ENCODE peak calls at places on chromosomes 4 and X, in nine cellular contexts. R is activated effector memory CD4-positive, alpha-beta T cell treated with Interleukin-2 at 50 U/mL for 16 hours; S is nucleus accumbens; N is cardiac fibroblast; O is esophagus squamous epithelium; Z is CD8-positive, alpha-beta memory T cell; K is EL; B is iPS-NIHi11; L is activated CD4-positive, alpha-beta T cell treated with anti-CD3 and anti-CD28 coated beads, Interleukin-2, amount 50 U/mL, for 1 hour. T is an unnamed sample.
A peak's percentile ranks its signal among the peaks of the same experiment; 100 is the strongest.

GRCh38 chrX:107823456-107823855 is 2.2 kb upstream of the MID2 start:
- DNase-seq in R (no peak), S (no peak), N (peak; percentile 87), O (no peak), Z (no peak), K (peak; percentile 70), B (no peak), L (no peak), T (no peak)

GRCh38 chr4:2793578-2793919 is 664 bp downstream of the SH3BP2 start:
- DNase-seq in R (no peak), S (no peak), N (peak; percentile 56), O (no peak), Z (no peak), K (peak; percentile 65), B (no peak), L (no peak), T (no peak)

GRCh38 chrX:137929951-137930350 is 364.0 kb downstream of the ZIC3 start:
- DNase-seq in R (no peak), S (no peak), N (no peak), O (no peak), Z (no peak), K (no peak), B (no peak), L (no peak), T (no peak)

GRCh38 chr4:11505225-11505971 is 76.7 kb upstream of the HS3ST1 start:
- DNase-seq in R (no peak), S (no peak), N (peak; percentile 70), O (no peak), Z (no peak), K (no peak), B (no peak), L (no peak), T (no peak)

GRCh38 chr4:180635276-180635675 is 1607.9 kb upstream of the TENM3 start:
- DNase-seq in R (no peak), S (no peak), N (no peak), O (no peak), Z (no peak), K (no peak), B (peak; percentile 7), L (no peak), T (no peak)

GRCh38 chrX:39399387-39399786 is 598.1 kb downstream of the MID1IP1 start:
- DNase-seq in R (no peak), S (no peak), N (no peak), O (no peak), Z (no peak), K (no peak), B (no peak), L (no peak), T (no peak)

GRCh38 chrX:63812826-63813225 is 27.8 kb upstream of the ARHGEF9 start:
- DNase-seq in R (no peak), S (no peak), N (no peak), O (no peak), Z (no peak), K (no peak), B (no peak), L (no peak), T (no peak)

GRCh38 chrX:24339911-24340310 is 20.5 kb upstream of the SUPT20HL1 start:
- DNase-seq in R (no peak), S (no peak), N (no peak), O (no peak), Z (no peak), K (peak; percentile 26), B (no peak), L (no peak), T (no peak)

GRCh38 chr4:19575959-19576358 is 675.7 kb upstream of the SLIT2 start:
- DNase-seq in R (no peak), S (no peak), N (peak; percentile 9), O (no peak), Z (no peak), K (no peak), B (no peak), L (no peak), T (no peak)

GRCh38 chr4:40750461-40751258 is 905 bp downstream of the NSUN7 start:
- DNase-seq in R (no peak), S (no peak), N (peak; percentile 3), O (no peak), Z (no peak), K (peak; percentile 27), B (peak; percentile 41), L (no peak), T (no peak)

GRCh38 chrX:40880712-40881111 is 145.4 kb upstream of the MED14 start:
- DNase-seq in R (no peak), S (no peak), N (no peak), O (no peak), Z (no peak), K (no peak), B (no peak), L (no peak), T (no peak)

GRCh38 chr4:163595590-163595989 is 101.1 kb downstream of the TMA16 start:
- DNase-seq in R (no peak), S (no peak), N (no peak), O (no peak), Z (no peak), K (no peak), B (no peak), L (no peak), T (no peak)

GRCh38 chr4:170672571-170672970 is 582.8 kb upstream of the AADAT start:
- DNase-seq in R (no peak), S (no peak), N (peak; percentile 52), O (no peak), Z (no peak), K (peak; percentile 49), B (no peak), L (no peak), T (no peak)

GRCh38 chrX:1045680-1046314 is 166.7 kb downstream of the CRLF2 start:
- DNase-seq in R (no peak), S (no peak), N (no peak), O (no peak), Z (no peak), K (no peak), B (no peak), L (no peak), T (no peak)

GRCh38 chr4:8144359-8144758 is 14.3 kb downstream of the ABLIM2 start:
- DNase-seq in R (no peak), S (peak; percentile 43), N (no peak), O (no peak), Z (no peak), K (no peak), B (peak; percentile 59), L (no peak), T (no peak)

GRCh38 chr4:110361921-110362320 is 114.0 kb upstream of the ENPEP start:
- DNase-seq in R (no peak), S (no peak), N (peak; percentile 32), O (no peak), Z (no peak), K (peak; percentile 48), B (no peak), L (no peak), T (no peak)

GRCh38 chr4:151304755-151305154 is 20.6 kb downstream of the SH3D19 start:
- DNase-seq in R (no peak), S (no peak), N (peak; percentile 45), O (no peak), Z (no peak), K (no peak), B (no peak), L (no peak), T (no peak)

GRCh38 chr4:76995776-76996175 is 46.2 kb downstream of the SEPTIN11 start:
- DNase-seq in R (no peak), S (no peak), N (no peak), O (no peak), Z (no peak), K (no peak), B (no peak), L (no peak), T (no peak)

GRCh38 chr4:23135792-23136645 is 443.3 kb downstream of the GBA3 start:
- DNase-seq in R (no peak), S (no peak), N (peak; percentile 56), O (no peak), Z (no peak), K (peak; percentile 31), B (peak; percentile 54), L (no peak), T (no peak)

GRCh38 chrX:10709276-10709675 is 88.9 kb upstream of the MID1 start:
- DNase-seq in R (no peak), S (no peak), N (no peak), O (no peak), Z (no peak), K (no peak), B (no peak), L (no peak), T (no peak)

GRCh38 chr4:3310301-3311094 is 17.7 kb downstream of the RGS12 start:
- DNase-seq in R (no peak), S (no peak), N (no peak), O (no peak), Z (no peak), K (no peak), B (no peak), L (no peak), T (no peak)

GRCh38 chrX:110569506-110569905 is 210.9 kb downstream of the RTL9 start:
- DNase-seq in R (no peak), S (no peak), N (peak; percentile 1), O (no peak), Z (no peak), K (peak; percentile 65), B (no peak), L (no peak), T (no peak)

GRCh38 chr4:128322986-128323385 is 35.4 kb upstream of the PGRMC2 start:
- DNase-seq in R (no peak), S (no peak), N (peak; percentile 86), O (no peak), Z (no peak), K (peak; percentile 94), B (no peak), L (no peak), T (no peak)

GRCh38 chrX:77431227-77431626 is 16.0 kb upstream of the FGF16 start:
- DNase-seq in R (no peak), S (no peak), N (no peak), O (no peak), Z (no peak), K (peak; percentile 54), B (no peak), L (no peak), T (no peak)

GRCh38 chrX:133555796-133556458 is 140.6 kb upstream of the GPC4 start:
- DNase-seq in R (no peak), S (no peak), N (no peak), O (no peak), Z (no peak), K (no peak), B (peak; percentile 34), L (no peak), T (no peak)

GRCh38 chrX:136879001-136879667 is 1.4 kb downstream of the RBMX start:
- DNase-seq in R (no peak), S (no peak), N (peak; percentile 29), O (no peak), Z (peak; percentile 34), K (no peak), B (no peak), L (no peak), T (no peak)

GRCh38 chrX:17414839-17415238 is 39.8 kb downstream of the NHS start:
- DNase-seq in R (no peak), S (no peak), N (no peak), O (no peak), Z (no peak), K (no peak), B (peak; percentile 38), L (no peak), T (no peak)

GRCh38 chr4:143431526-143432257 is 81.8 kb upstream of the SMARCA5 start:
- DNase-seq in R (no peak), S (no peak), N (no peak), O (no peak), Z (no peak), K (no peak), B (peak; percentile 12), L (no peak), T (no peak)

GRCh38 chr4:188439641-188440311 is 300.5 kb downstream of the TRIML1 start:
- DNase-seq in R (no peak), S (no peak), N (peak; percentile 12), O (no peak), Z (no peak), K (no peak), B (no peak), L (no peak), T (no peak)